ENCODE peak calls at places on chromosomes 6 and 20, in eight cellular contexts. U is breast epithelium; X is right lobe of liver; H is trophoblast cell; D is PC-9; O is mammary epithelial cell; L is CD4-positive, alpha-beta T cell; R is IMR-90. K is an unnamed sample. For H3K27me3, the result is how much of the 10 kb centered on the place peaks cover.

GRCh38 chr6:165876568-165876967 is 213.5 kb upstream of the PDE10A start:
- DNase-seq in U (no peak), X (no peak), H (no peak), D (no peak), O (no peak), L (no peak), R (peak), K (peak)

GRCh38 chr6:170516783-170517616 is 36.1 kb downstream of the PSMB1 start:
- DNase-seq in U (peak), X (no peak), H (peak), D (no peak), O (peak), L (no peak), R (peak), K (no peak)

GRCh38 chr6:41748542-41748941 is 1.3 kb upstream of the PGC start:
- DNase-seq in U (no peak), X (no peak), H (no peak), D (no peak), O (no peak), L (no peak), R (peak), K (no peak)

GRCh38 chr6:31401403-31401802 is 2.0 kb upstream of the MICA start:
- DNase-seq in U (peak), X (no peak), H (peak), D (peak), O (peak), L (no peak), R (peak), K (no peak)

GRCh38 chr6:166415306-166415705 is 32.6 kb upstream of the MPC1 start:
- DNase-seq in U (no peak), X (no peak), H (no peak), D (no peak), O (no peak), L (peak), R (no peak), K (peak)

GRCh38 chr6:82954937-82955577 is 110.6 kb downstream of the UBE3D start:
- DNase-seq in U (no peak), X (no peak), H (no peak), D (no peak), O (peak), L (no peak), R (peak), K (no peak)

GRCh38 chr6:110874880-110875547 is 429 bp downstream of the AMD1 start:
- DNase-seq in U (no peak), X (peak), H (no peak), D (peak), O (peak), L (peak), R (no peak), K (peak)

GRCh38 chr20:18272451-18272850 is 15.9 kb upstream of the ZNF133 start:
- DNase-seq in U (no peak), X (no peak), H (peak), D (no peak), O (no peak), L (no peak), R (no peak), K (no peak)

GRCh38 chr6:158376650-158377081 is 64.4 kb downstream of the TULP4 start:
- DNase-seq in U (no peak), X (no peak), H (peak), D (no peak), O (peak), L (no peak), R (peak), K (no peak)

GRCh38 chr6:39189915-39190544 is 39.2 kb downstream of the KCNK5 start:
- DNase-seq in U (no peak), X (no peak), H (peak), D (no peak), O (peak), L (no peak), R (peak), K (no peak)

GRCh38 chr20:31560900-31561598 is 44.0 kb upstream of the ID1 start:
- DNase-seq in U (peak), X (no peak), H (peak), D (peak), O (peak), L (no peak), R (peak), K (no peak)

GRCh38 chr6:3009930-3010329 is 10.2 kb downstream of the NQO2 start:
- DNase-seq in U (no peak), X (no peak), H (no peak), D (no peak), O (no peak), L (no peak), R (peak), K (no peak)

GRCh38 chr6:84599991-84600390 is 164.4 kb downstream of the TBX18 start:
- DNase-seq in U (no peak), X (no peak), H (no peak), D (no peak), O (no peak), L (no peak), R (no peak), K (no peak)

GRCh38 chr20:16438100-16438499 is 135.1 kb downstream of the KIF16B start:
- DNase-seq in U (no peak), X (no peak), H (no peak), D (no peak), O (no peak), L (no peak), R (no peak), K (no peak)

GRCh38 chr6:32413427-32414047 is 6.6 kb upstream of the BTNL2 start:
- DNase-seq in U (peak), X (peak), H (peak), D (peak), O (peak), L (peak), R (peak), K (peak)

GRCh38 chr6:109595998-109596397 is 95.0 kb downstream of the AK9 start:
- DNase-seq in U (no peak), X (no peak), H (peak), D (no peak), O (peak), L (no peak), R (peak), K (no peak)

GRCh38 chr6:17987576-17988421 is at the start of gene KIF13A:
- DNase-seq in U (peak), X (peak), H (peak), D (peak), O (peak), L (no peak), R (peak), K (peak)

GRCh38 chr6:166253277-166254229 is 54.6 kb downstream of the PRR18 start:
- DNase-seq in U (no peak), X (peak), H (peak), D (no peak), O (no peak), L (no peak), R (no peak), K (no peak)

GRCh38 chr6:142756215-142756630 is 188.8 kb downstream of the HIVEP2 start:
- DNase-seq in U (no peak), X (no peak), H (peak), D (peak), O (peak), L (no peak), R (peak), K (no peak)

GRCh38 chr6:111543913-111544435 is 61.0 kb upstream of the REV3L start:
- DNase-seq in U (no peak), X (no peak), H (peak), D (no peak), O (no peak), L (no peak), R (no peak), K (no peak)

GRCh38 chr6:106360410-106360988 is at the start of gene CRYBG1:
- DNase-seq in U (peak), X (peak), H (peak), D (peak), O (peak), L (peak), R (no peak), K (peak)

GRCh38 chr20:45014671-45015415 is 48.5 kb downstream of the STK4 start:
- DNase-seq in U (no peak), X (no peak), H (peak), D (peak), O (peak), L (no peak), R (peak), K (no peak)

GRCh38 chr20:9974324-9974723 is 60.5 kb upstream of the ANKEF1 start:
- DNase-seq in U (no peak), X (no peak), H (no peak), D (no peak), O (no peak), L (no peak), R (no peak), K (no peak)

GRCh38 chr20:36167826-36168634 is 13.5 kb downstream of the EPB41L1 start:
- DNase-seq in U (no peak), X (no peak), H (no peak), D (peak), O (peak), L (no peak), R (peak), K (no peak)

GRCh38 chr20:17825251-17825691 is 125.5 kb downstream of the BANF2 start:
- DNase-seq in U (no peak), X (no peak), H (no peak), D (no peak), O (no peak), L (no peak), R (no peak), K (no peak)

GRCh38 chr6:16637635-16638034 is 123.6 kb downstream of the ATXN1 start:
- DNase-seq in U (no peak), X (no peak), H (no peak), D (no peak), O (no peak), L (no peak), R (no peak), K (no peak)

GRCh38 chr6:155419161-155419560 is 36.5 kb downstream of the NOX3 start:
- DNase-seq in U (no peak), X (no peak), H (no peak), D (no peak), O (no peak), L (no peak), R (peak), K (no peak)

GRCh38 chr6:35764238-35764896 is 12.0 kb upstream of the CLPSL2 start:
- DNase-seq in U (no peak), X (no peak), H (peak), D (peak), O (peak), L (no peak), R (no peak), K (no peak)

GRCh38 chr6:35769211-35769610 is 7.2 kb upstream of the CLPSL2 start:
- DNase-seq in U (no peak), X (no peak), H (peak), D (no peak), O (no peak), L (no peak), R (no peak), K (no peak)

GRCh38 chr6:35771343-35771627 is 5.1 kb upstream of the CLPSL2 start:
- DNase-seq in U (no peak), X (no peak), H (no peak), D (no peak), O (no peak), L (no peak), R (no peak), K (no peak)

DNA sequence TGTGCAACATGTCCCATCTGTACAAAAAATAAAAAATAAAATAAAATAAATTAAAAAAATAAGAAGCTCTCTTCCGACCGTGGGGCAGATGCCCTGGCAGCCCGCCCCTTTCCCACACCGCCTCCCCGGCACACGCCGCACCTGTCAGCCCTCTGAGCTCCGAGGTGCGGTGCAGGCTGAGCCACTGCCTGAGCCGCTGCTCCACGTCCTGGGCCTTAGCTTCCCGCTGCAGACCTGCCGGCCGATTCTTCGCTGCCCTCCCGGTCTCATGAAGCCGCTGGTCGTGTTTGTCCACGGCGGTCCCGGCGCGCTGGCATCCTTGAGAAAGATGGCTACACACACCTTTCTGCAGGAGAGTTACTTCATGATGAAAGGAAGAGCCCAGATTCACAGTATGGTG is 10.7 kb upstream of the CLPSL2 start:
- DNase-seq in U (no peak), X (no peak), H (no peak), D (no peak), O (no peak), L (no peak), R (no peak), K (no peak)
- H3K27me3 ChIP-seq in U (under half), X (under half), H (under half), D (under half), O (under half), L (under half), R (under half), K (half or more)

DNA sequence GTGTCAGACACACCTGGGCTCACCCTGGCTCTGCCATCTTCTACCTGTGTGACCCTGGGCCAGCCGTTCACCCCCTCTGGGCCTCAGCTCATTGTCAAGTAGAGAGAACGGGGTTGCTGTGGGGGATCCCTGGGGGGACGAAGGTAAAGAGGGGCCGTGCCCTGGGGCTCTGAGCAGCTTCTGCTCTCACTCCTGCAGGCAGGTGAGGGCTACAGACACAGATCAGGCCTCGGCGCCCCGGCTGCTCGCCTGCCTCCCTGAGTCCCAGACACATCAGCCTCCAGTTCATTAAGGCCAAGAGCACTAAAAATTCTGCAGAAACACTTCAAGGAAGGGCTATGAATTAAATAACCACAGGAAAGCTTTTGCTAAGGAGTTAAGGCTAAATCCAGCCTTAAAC is 394.4 kb downstream of the CDH4 start:
- DNase-seq in U (no peak), X (no peak), H (no peak), D (no peak), O (no peak), L (no peak), R (no peak), K (no peak)
- H3K27me3 ChIP-seq in U (under half), X (under half), H (under half), D (half or more), O (under half), L (under half), R (under half), K (under half)

GRCh38 chr20:20373046-20373706 is 5.3 kb downstream of the INSM1 start:
- DNase-seq in U (no peak), X (no peak), H (peak), D (no peak), O (peak), L (no peak), R (peak), K (no peak)

GRCh38 chr20:20370087-20370575 is 2.2 kb downstream of the INSM1 start:
- DNase-seq in U (no peak), X (no peak), H (peak), D (no peak), O (no peak), L (no peak), R (no peak), K (no peak)

GRCh38 chr20:20371133-20371532 is 3.2 kb downstream of the INSM1 start:
- DNase-seq in U (no peak), X (no peak), H (no peak), D (no peak), O (no peak), L (no peak), R (no peak), K (no peak)

GRCh38 chr20:20371681-20372080 is 3.8 kb downstream of the INSM1 start:
- DNase-seq in U (no peak), X (no peak), H (no peak), D (no peak), O (no peak), L (no peak), R (no peak), K (no peak)

DNA sequence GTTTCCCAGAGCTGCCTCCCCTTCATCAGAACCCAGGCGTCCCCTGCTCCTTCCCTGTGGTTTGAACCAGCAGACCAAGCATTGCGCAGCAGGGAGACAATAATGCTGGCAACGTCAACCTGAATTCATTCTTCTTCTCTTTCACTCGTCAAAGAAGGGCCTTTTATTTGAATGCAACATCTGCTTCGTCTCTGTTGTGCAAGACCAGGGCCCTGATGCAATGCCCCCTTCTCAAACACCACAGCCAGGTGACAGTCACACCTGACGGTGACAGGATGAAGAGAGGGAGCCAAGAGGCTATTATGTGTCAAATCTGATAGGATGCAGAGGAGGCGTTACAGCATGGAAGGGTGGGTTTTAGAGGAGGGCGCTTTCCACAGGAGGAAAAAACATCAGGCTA is 8.0 kb downstream of the INSM1 start:
- DNase-seq in U (no peak), X (no peak), H (peak), D (no peak), O (no peak), L (no peak), R (no peak), K (no peak)
- H3K27me3 ChIP-seq in U (under half), X (under half), H (under half), D (under half), O (under half), L (under half), R (half or more), K (under half)

GRCh38 chr20:62573856-62574611 is 68.3 kb upstream of the SLCO4A1 start:
- DNase-seq in U (no peak), X (no peak), H (no peak), D (no peak), O (no peak), L (no peak), R (no peak), K (no peak)
- H3K27me3 ChIP-seq in U (half or more), X (under half), H (under half), D (half or more), O (under half), L (under half), R (under half), K (half or more)

GRCh38 chr20:2507875-2508630 is 662 bp downstream of the ZNF343 start:
- DNase-seq in U (peak), X (no peak), H (no peak), D (no peak), O (peak), L (no peak), R (peak), K (no peak)
- H3K27me3 ChIP-seq in U (under half), X (under half), H (under half), D (under half), O (under half), L (under half), R (under half), K (under half)

K was measured in suprapubic skin.